ENCODE peak calls at places on chromosomes 4 and X, in eight cellular contexts. Q is hepatocyte; H is T-helper 9 cell; R is non-pigmented ciliary epithelial cell; G is left cardiac atrium; Z is activated naive CD4-positive, alpha-beta T cell treated with anti-CD3 and anti-CD28 coated beads, Interleukin-2, amount 50 U/mL, for 16 hours; Y is stimulated activated CD4-positive, alpha-beta T cell treated with anti-CD3 and anti-CD28 coated beads, Interleukin-15, amount 100 ng/mL, for 24 hours; P is GM20000. V is an unnamed sample.

GRCh38 chrX:107574711-107575110 is 53.6 kb upstream of the PRPS1 start:
- DNase-seq in Q (no peak), H (no peak), R (no peak), G (no peak), Z (no peak), Y (no peak), P (no peak), V (peak)

GRCh38 chr4:53499791-53500190 is 91.5 kb downstream of the LNX1 start:
- DNase-seq in Q (no peak), H (no peak), R (no peak), G (no peak), Z (no peak), Y (no peak), P (no peak), V (no peak)

GRCh38 chr4:40662962-40663604 is 33.4 kb upstream of the RBM47 start:
- DNase-seq in Q (peak), H (no peak), R (peak), G (no peak), Z (peak), Y (peak), P (no peak), V (peak)

GRCh38 chr4:105634402-105634801 is 74.1 kb downstream of the INTS12 start:
- DNase-seq in Q (no peak), H (no peak), R (no peak), G (no peak), Z (no peak), Y (no peak), P (no peak), V (no peak)

GRCh38 chr4:73603307-73603710 is 16.9 kb downstream of the RASSF6 start:
- DNase-seq in Q (peak), H (no peak), R (peak), G (no peak), Z (no peak), Y (no peak), P (peak), V (no peak)

GRCh38 chr4:102761478-102761790 is 666 bp upstream of the MANBA start:
- DNase-seq in Q (peak), H (no peak), R (no peak), G (no peak), Z (no peak), Y (no peak), P (no peak), V (peak)

GRCh38 chr4:92100980-92101379 is 202.8 kb upstream of the GRID2 start:
- DNase-seq in Q (no peak), H (no peak), R (no peak), G (no peak), Z (no peak), Y (no peak), P (no peak), V (no peak)

GRCh38 chr4:48350871-48351270 is 9.5 kb downstream of the SLAIN2 start:
- DNase-seq in Q (no peak), H (no peak), R (no peak), G (no peak), Z (no peak), Y (no peak), P (no peak), V (no peak)

GRCh38 chr4:86630629-86631028 is 36.5 kb downstream of the PTPN13 start:
- DNase-seq in Q (no peak), H (no peak), R (no peak), G (no peak), Z (no peak), Y (no peak), P (no peak), V (no peak)

GRCh38 chrX:13022926-13023325 is 21.5 kb downstream of the FAM9C start:
- DNase-seq in Q (no peak), H (no peak), R (no peak), G (no peak), Z (no peak), Y (no peak), P (peak), V (no peak)

GRCh38 chr4:106301393-106302084 is 14.5 kb downstream of the TBCK start:
- DNase-seq in Q (no peak), H (no peak), R (no peak), G (no peak), Z (no peak), Y (no peak), P (no peak), V (peak)

GRCh38 chr4:616911-617643 is 8.3 kb upstream of the PDE6B start:
- DNase-seq in Q (no peak), H (no peak), R (no peak), G (no peak), Z (no peak), Y (no peak), P (no peak), V (no peak)

GRCh38 chr4:25567253-25567652 is 88.4 kb upstream of the SLC34A2 start:
- DNase-seq in Q (no peak), H (no peak), R (no peak), G (no peak), Z (no peak), Y (no peak), P (no peak), V (no peak)

GRCh38 chrX:149453030-149453429 is 52.1 kb downstream of the IDS start:
- DNase-seq in Q (no peak), H (no peak), R (peak), G (no peak), Z (no peak), Y (no peak), P (no peak), V (peak)

V was measured in AG20443.